ENCODE peak calls at places on chromosomes 6 and 20, in five cellular contexts. E is WERI-Rb-1, Y is heart right ventricle, O is kidney, S is hepatocyte. Z is an unnamed sample. For H3K9me3, the result is how much of the 10 kb centered on the place peaks cover.

GRCh38 chr20:34045294-34045693 is 51.6 kb downstream of the RALY start:
- DNase-seq in E (no peak), Y (no peak), O (no peak), S (peak), Z (peak)

GRCh38 chr20:36343641-36344040 is 37.5 kb downstream of the DLGAP4 start:
- DNase-seq in E (no peak), Y (no peak), O (peak), S (no peak), Z (no peak)

GRCh38 chr20:51899674-51900073 is 97.4 kb upstream of the SALL4 start:
- DNase-seq in E (no peak), Y (no peak), O (no peak), S (no peak), Z (no peak)

GRCh38 chr6:39426057-39426592 is 103.6 kb upstream of the KCNK16 start:
- DNase-seq in E (no peak), Y (no peak), O (no peak), S (no peak), Z (no peak)

GRCh38 chr6:16184129-16184528 is 54.3 kb upstream of the GMPR start:
- DNase-seq in E (peak), Y (no peak), O (no peak), S (peak), Z (peak)

GRCh38 chr6:7137335-7138106 is 29.8 kb downstream of the RREB1 start:
- DNase-seq in E (peak), Y (peak), O (no peak), S (no peak), Z (peak)

GRCh38 chr6:116265081-116265829 is 11.4 kb upstream of the TSPYL4 start:
- DNase-seq in E (no peak), Y (peak), O (no peak), S (no peak), Z (no peak)

GRCh38 chr6:43708857-43709653 is 21.5 kb upstream of the MRPS18A start:
- DNase-seq in E (no peak), Y (no peak), O (peak), S (peak), Z (no peak)

GRCh38 chr6:54198134-54198533 is 86.9 kb downstream of the MLIP start:
- DNase-seq in E (no peak), Y (no peak), O (no peak), S (peak), Z (peak)

GRCh38 chr20:56710577-56711465 is 81.7 kb downstream of the TFAP2C start:
- DNase-seq in E (no peak), Y (no peak), O (peak), S (peak), Z (no peak)

GRCh38 chr6:53728570-53729194 is 63.1 kb upstream of the KLHL31 start:
- DNase-seq in E (peak), Y (peak), O (no peak), S (peak), Z (peak)

GRCh38 chr6:49202923-49203322 is 260.1 kb downstream of the MMUT start:
- DNase-seq in E (no peak), Y (no peak), O (no peak), S (no peak), Z (no peak)

GRCh38 chr6:139590206-139590605 is 215.8 kb upstream of the CITED2 start:
- DNase-seq in E (no peak), Y (no peak), O (no peak), S (no peak), Z (no peak)

GRCh38 chr6:142193621-142194020 is 46.6 kb downstream of the VTA1 start:
- DNase-seq in E (no peak), Y (no peak), O (no peak), S (no peak), Z (no peak)

GRCh38 chr6:19906161-19906560 is 69.0 kb downstream of the ID4 start:
- DNase-seq in E (no peak), Y (no peak), O (no peak), S (no peak), Z (peak)

GRCh38 chr6:152984387-152984872 is 1.6 kb upstream of the FBXO5 start:
- DNase-seq in E (no peak), Y (no peak), O (no peak), S (no peak), Z (no peak)

GRCh38 chr20:46752639-46753235 is 43.3 kb downstream of the SLC2A10 start:
- DNase-seq in E (peak), Y (peak), O (no peak), S (peak), Z (peak)

GRCh38 chr6:28885149-28885738 is 38.5 kb downstream of the TRIM27 start:
- DNase-seq in E (peak), Y (no peak), O (no peak), S (no peak), Z (no peak)

GRCh38 chr20:10662151-10662550 is 11.6 kb downstream of the JAG1 start:
- DNase-seq in E (no peak), Y (no peak), O (no peak), S (no peak), Z (no peak)

GRCh38 chr20:49901588-49901987 is 13.7 kb downstream of the SPATA2 start:
- DNase-seq in E (no peak), Y (no peak), O (no peak), S (no peak), Z (peak)

GRCh38 chr20:32112862-32113261 is 3.3 kb downstream of the TM9SF4 start:
- DNase-seq in E (no peak), Y (no peak), O (no peak), S (peak), Z (no peak)

GRCh38 chr6:2636672-2637071 is 114.0 kb downstream of the MYLK4 start:
- DNase-seq in E (no peak), Y (no peak), O (no peak), S (no peak), Z (no peak)

GRCh38 chr20:47534405-47534804 is 32.7 kb downstream of the NCOA3 start:
- DNase-seq in E (no peak), Y (no peak), O (no peak), S (no peak), Z (no peak)

GRCh38 chr20:31815408-31816188 is 3.6 kb upstream of the MYLK2 start:
- DNase-seq in E (no peak), Y (no peak), O (no peak), S (peak), Z (peak)

GRCh38 chr6:135592276-135592675 is 94.7 kb upstream of the AHI1 start:
- DNase-seq in E (no peak), Y (no peak), O (no peak), S (no peak), Z (no peak)

GRCh38 chr6:143005816-143006215 is 54.9 kb upstream of the AIG1 start:
- DNase-seq in E (no peak), Y (no peak), O (no peak), S (no peak), Z (no peak)

DNA sequence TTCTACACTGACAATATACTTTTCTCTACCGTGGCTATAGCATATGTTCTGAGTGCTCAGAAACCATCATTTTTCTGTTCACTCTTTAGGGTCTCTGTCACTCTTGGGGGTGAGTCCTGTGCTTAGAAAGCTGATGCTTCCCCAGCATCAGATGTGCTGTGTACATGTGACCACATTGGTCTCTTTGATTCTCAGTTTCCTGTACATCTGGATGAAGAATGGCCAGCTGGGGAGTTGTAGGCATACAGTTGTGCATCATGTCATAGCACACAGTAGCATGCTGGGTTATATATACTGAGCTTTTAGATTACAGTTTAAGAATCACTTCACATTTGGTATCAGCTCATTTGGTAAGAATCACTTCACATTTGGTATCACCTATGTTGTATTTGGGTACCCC is 238.6 kb upstream of the PREP start:
- DNase-seq in E (no peak), Y (no peak), O (no peak), S (no peak), Z (no peak)
- H3K9me3 ChIP-seq in E (under half), Y (under half), O (under half), S (under half), Z (under half)

DNA sequence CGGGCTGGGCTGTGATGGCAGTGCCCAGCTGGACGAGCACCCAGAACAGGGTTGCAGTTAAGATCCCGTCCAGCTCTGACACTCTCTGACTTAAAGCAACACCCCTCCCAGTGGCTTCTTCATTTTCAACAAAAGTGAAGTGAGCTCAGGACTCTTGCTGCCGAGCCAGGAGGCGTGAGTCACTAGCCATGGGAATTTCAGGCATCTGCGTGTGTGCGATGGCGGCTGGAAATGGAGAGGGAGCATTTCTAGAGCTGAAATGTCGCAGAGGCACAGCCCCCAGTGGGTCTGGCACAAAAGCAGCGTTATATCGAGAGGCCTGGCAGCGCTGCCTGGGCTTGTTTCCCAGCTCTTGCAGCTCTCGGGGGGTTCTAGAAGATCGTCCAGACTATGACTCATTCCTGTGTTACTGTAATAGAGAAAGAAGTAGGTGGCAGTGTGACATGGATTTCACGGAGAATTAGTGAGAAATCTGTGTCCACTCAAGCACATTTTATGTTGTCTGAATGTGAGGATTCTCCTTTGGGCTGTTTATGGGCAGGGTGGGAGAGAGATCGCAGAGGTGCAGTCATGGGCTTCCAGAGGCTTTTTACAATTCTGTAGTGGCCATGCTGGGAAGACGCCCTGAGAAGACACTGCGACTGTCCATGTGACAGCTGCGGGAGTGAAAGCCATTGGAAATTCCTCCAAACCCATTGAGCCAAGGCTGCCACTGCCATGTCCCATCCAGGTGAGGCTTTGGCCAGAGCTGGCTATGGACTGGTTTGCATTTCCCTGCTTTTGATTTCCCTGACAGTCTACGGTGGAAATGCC is 216.7 kb upstream of the ECI2 start:
- DNase-seq in E (no peak), Y (peak), O (peak), S (peak), Z (peak)
- TF ChIP-seq CTCF in E (no peak), Y (peak), O (no peak), S (no peak), Z (peak)

DNA sequence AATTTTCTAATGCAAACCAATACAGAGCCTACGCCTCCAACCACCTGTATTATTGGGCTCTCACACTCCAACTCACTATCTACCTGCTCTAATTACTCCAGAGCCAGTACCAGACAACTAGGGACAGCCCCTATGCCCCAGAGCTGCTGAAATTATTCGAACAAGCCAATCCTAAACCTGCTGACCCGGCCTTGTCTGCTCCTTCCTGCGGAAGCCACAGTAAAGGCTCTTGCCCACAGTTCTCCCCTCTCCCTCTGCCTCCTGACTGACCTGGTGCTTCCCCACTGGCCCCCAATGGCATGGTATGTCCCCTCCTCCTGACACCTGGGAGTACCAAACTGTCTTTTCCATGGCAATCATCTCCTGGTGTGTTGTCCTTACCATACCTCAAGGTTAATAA is 4.1 kb upstream of the TOX2 start:
- DNase-seq in E (no peak), Y (no peak), O (no peak), S (no peak), Z (no peak)
- H3K9me3 ChIP-seq in E (under half), Y (under half), O (under half), S (under half), Z (under half)

DNA sequence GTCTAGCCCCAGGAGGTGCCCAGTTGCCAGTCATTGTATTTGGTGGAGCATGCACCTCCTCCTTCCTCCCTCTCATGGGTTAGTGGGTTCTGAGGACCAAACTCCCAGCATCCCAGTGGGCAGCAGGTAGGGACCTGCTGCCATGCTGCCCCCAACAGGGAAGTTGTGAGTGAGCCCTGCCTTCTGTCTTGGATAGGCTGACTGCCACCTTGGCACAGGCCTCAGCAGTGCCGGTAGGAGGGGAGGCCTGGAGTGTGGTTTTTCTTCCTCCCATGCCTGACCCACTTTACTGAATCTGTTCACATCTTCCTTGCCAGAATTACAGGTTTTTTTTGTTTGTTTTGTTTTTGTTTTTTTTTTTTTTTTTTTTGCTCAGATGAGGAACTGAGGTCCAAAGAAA is 24.5 kb downstream of the PLCG1 start:
- DNase-seq in E (no peak), Y (no peak), O (no peak), S (no peak), Z (no peak)
- TF ChIP-seq CTCF in E (no peak), Y (peak), O (no peak), S (no peak), Z (no peak)

GRCh38 chr6:112245511-112246203 is 8.7 kb downstream of the LAMA4 start:
- DNase-seq in E (no peak), Y (no peak), O (no peak), S (no peak), Z (no peak)

GRCh38 chr6:112247275-112247674 is 7.1 kb downstream of the LAMA4 start:
- DNase-seq in E (no peak), Y (no peak), O (no peak), S (no peak), Z (no peak)

GRCh38 chr6:112244428-112244827 is 9.9 kb downstream of the LAMA4 start:
- DNase-seq in E (no peak), Y (no peak), O (no peak), S (no peak), Z (no peak)

GRCh38 chr6:112241820-112242443 is 12.4 kb downstream of the LAMA4 start:
- DNase-seq in E (no peak), Y (no peak), O (no peak), S (no peak), Z (no peak)

DNA sequence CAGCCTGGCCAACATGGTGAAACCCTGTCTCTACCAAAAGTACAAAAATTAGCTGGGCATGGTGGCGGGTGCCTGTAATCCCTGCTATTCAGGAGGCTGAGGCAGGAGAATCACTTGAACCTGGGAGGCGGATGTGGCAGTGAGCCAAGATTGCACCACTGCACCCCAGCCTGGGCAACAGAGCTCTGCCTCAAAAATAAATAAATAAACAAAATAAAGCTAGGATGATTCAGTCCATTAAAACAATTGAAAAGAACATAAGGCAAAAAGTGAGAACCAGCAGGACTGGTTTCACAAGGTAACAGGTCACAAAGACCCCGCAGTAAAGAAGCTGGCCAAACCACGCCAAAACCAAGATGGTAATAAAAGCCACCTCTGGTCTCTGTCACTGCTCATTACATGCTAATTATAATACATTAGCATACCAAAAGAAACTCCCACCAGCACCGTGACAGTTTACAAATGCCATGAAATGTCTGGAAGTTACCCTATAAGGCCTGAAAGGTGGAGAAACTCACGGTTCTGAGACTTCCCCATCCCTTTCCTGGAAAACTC is 10.4 kb downstream of the LAMA4 start:
- DNase-seq in E (no peak), Y (no peak), O (no peak), S (no peak), Z (no peak)
- H3K9me3 ChIP-seq in E (under half), Y (under half), O (under half), S (under half), Z (under half)